ENCODE peak calls at places on chromosomes 1 and 21, in four cellular contexts. C is GM12878, B is H1, Q is K562. V is an unnamed sample.

GRCh38 chr1:9784508-9785133 is 39.1 kb downstream of the CLSTN1 start:
- DNase-seq in C (peak), B (no peak), Q (peak), V (peak)

GRCh38 chr1:27656157-27656893 is 15.7 kb downstream of the IFI6 start:
- DNase-seq in C (no peak), B (peak), Q (no peak), V (no peak)

GRCh38 chr1:233066087-233066486 is 115.7 kb downstream of the NTPCR start:
- DNase-seq in C (no peak), B (no peak), Q (no peak), V (no peak)

GRCh38 chr1:22854688-22855565 is 117.7 kb downstream of the LACTBL1 start:
- DNase-seq in C (peak), B (no peak), Q (no peak), V (no peak)

GRCh38 chr1:115469703-115470476 is 131.8 kb upstream of the NGF start:
- DNase-seq in C (no peak), B (peak), Q (peak), V (peak)

GRCh38 chr1:224253721-224254120 is 70.7 kb downstream of the DEGS1 start:
- DNase-seq in C (no peak), B (no peak), Q (no peak), V (no peak)

GRCh38 chr1:224180783-224181452 is 2.1 kb upstream of the DEGS1 start:
- DNase-seq in C (no peak), B (peak), Q (no peak), V (no peak)

GRCh38 chr1:219664310-219665029 is 51.6 kb upstream of the ZC3H11B start:
- DNase-seq in C (no peak), B (no peak), Q (no peak), V (no peak)

GRCh38 chr21:35578831-35579470 is 481.4 kb downstream of the SETD4 start:
- DNase-seq in C (no peak), B (no peak), Q (no peak), V (peak)

GRCh38 chr21:41282412-41282811 is 34.2 kb upstream of the FAM3B start:
- DNase-seq in C (no peak), B (no peak), Q (no peak), V (no peak)

GRCh38 chr1:112818990-112819689 is 104.0 kb upstream of the PPM1J start:
- DNase-seq in C (no peak), B (no peak), Q (peak), V (no peak)

GRCh38 chr1:12052997-12053686 is 10.0 kb upstream of the TNFRSF8 start:
- DNase-seq in C (no peak), B (no peak), Q (no peak), V (no peak)

GRCh38 chr21:16821588-16821987 is 691.3 kb upstream of the CXADR start:
- DNase-seq in C (no peak), B (no peak), Q (no peak), V (no peak)

GRCh38 chr1:182764029-182764768 is 25.4 kb upstream of the NPL start:
- DNase-seq in C (no peak), B (no peak), Q (no peak), V (no peak)

GRCh38 chr1:179921981-179922380 is 32.6 kb upstream of the CEP350 start:
- DNase-seq in C (no peak), B (no peak), Q (no peak), V (no peak)

GRCh38 chr1:30911061-30911954 is 2.8 kb upstream of the SDC3 start:
- DNase-seq in C (no peak), B (peak), Q (peak), V (peak)

GRCh38 chr1:38292969-38293368 is 246.4 kb upstream of the POU3F1 start:
- DNase-seq in C (no peak), B (no peak), Q (no peak), V (no peak)

GRCh38 chr1:47438321-47439150 is 692 bp downstream of the FOXD2 start:
- DNase-seq in C (no peak), B (peak), Q (peak), V (no peak)

GRCh38 chr1:192399161-192399560 is 82.4 kb downstream of the RGS21 start:
- DNase-seq in C (no peak), B (no peak), Q (no peak), V (no peak)

GRCh38 chr1:38045431-38046332 is 911 bp downstream of the POU3F1 start:
- DNase-seq in C (no peak), B (peak), Q (no peak), V (no peak)

GRCh38 chr21:43786423-43787179 is 2.8 kb upstream of the RRP1 start:
- DNase-seq in C (no peak), B (no peak), Q (no peak), V (no peak)

GRCh38 chr1:75083848-75084514 is 50.2 kb upstream of the LHX8 start:
- DNase-seq in C (no peak), B (no peak), Q (no peak), V (no peak)

GRCh38 chr1:162213281-162213909 is 143.9 kb downstream of the NOS1AP start:
- DNase-seq in C (no peak), B (no peak), Q (no peak), V (peak)

GRCh38 chr21:19353271-19353670 is 949.7 kb upstream of the TMPRSS15 start:
- DNase-seq in C (no peak), B (no peak), Q (no peak), V (no peak)

GRCh38 chr1:169099561-169099960 is 6.9 kb upstream of the ATP1B1 start:
- DNase-seq in C (no peak), B (no peak), Q (no peak), V (no peak)

GRCh38 chr1:40806724-40807675 is 23.4 kb downstream of the KCNQ4 start:
- DNase-seq in C (no peak), B (no peak), Q (peak), V (no peak)

GRCh38 chr1:5390497-5390896 is 601.7 kb downstream of the NPHP4 start:
- DNase-seq in C (no peak), B (no peak), Q (no peak), V (no peak)

GRCh38 chr1:27658951-27659496 is 13.0 kb downstream of the IFI6 start:
- DNase-seq in C (peak), B (peak), Q (no peak), V (no peak)

GRCh38 chr1:58773406-58773840 is 10.4 kb downstream of the JUN start:
- DNase-seq in C (no peak), B (no peak), Q (no peak), V (no peak)

GRCh38 chr1:189686288-189686687 is 791.4 kb downstream of the BRINP3 start:
- DNase-seq in C (no peak), B (no peak), Q (no peak), V (no peak)

GRCh38 chr1:154607084-154607747 is 770 bp downstream of the ADAR start:
- DNase-seq in C (no peak), B (no peak), Q (no peak), V (peak)

GRCh38 chr1:31421404-31422040 is 8.5 kb downstream of the SERINC2 start:
- DNase-seq in C (no peak), B (peak), Q (no peak), V (no peak)

GRCh38 chr1:55816456-55816794 is 601.3 kb upstream of the USP24 start:
- DNase-seq in C (peak), B (no peak), Q (no peak), V (no peak)

GRCh38 chr1:214537219-214537618 is 14.2 kb downstream of the PTPN14 start:
- DNase-seq in C (no peak), B (no peak), Q (no peak), V (no peak)

GRCh38 chr1:158121604-158122254 is 59.0 kb upstream of the CD1D start:
- DNase-seq in C (no peak), B (peak), Q (peak), V (peak)

GRCh38 chr21:20721151-20721550 is 277.1 kb upstream of the NCAM2 start:
- DNase-seq in C (no peak), B (no peak), Q (no peak), V (no peak)

GRCh38 chr1:241485554-241485992 is 34.0 kb downstream of the FH start:
- DNase-seq in C (peak), B (no peak), Q (peak), V (peak)

GRCh38 chr1:66334311-66334710 is 199.6 kb upstream of the SGIP1 start:
- DNase-seq in C (no peak), B (no peak), Q (no peak), V (no peak)

GRCh38 chr1:53526451-53527101 is 67.4 kb downstream of the DMRTB1 start:
- DNase-seq in C (no peak), B (no peak), Q (no peak), V (peak)

GRCh38 chr21:29181799-29182470 is 51.5 kb downstream of the MAP3K7CL start:
- DNase-seq in C (no peak), B (no peak), Q (no peak), V (peak)
- TF ChIP-seq CEBPB in C (no peak), B (no peak), Q (no peak), V (no peak)

GRCh38 chr1:202157945-202158344 is 2.5 kb downstream of the PTPN7 start:
- DNase-seq in C (no peak), B (no peak), Q (no peak), V (no peak)
- TF ChIP-seq HDAC6 in C (no peak), B (no peak), Q (no peak), V (no peak)

GRCh38 chr1:246139745-246140182 is 367.3 kb downstream of the SMYD3 start:
- DNase-seq in C (no peak), B (no peak), Q (peak), V (peak)
- TF ChIP-seq EP300 in C (no peak), B (no peak), Q (peak), V (no peak)

GRCh38 chr1:16720403-16721223 is 19.7 kb upstream of the RNU1-4 start:
- DNase-seq in C (no peak), B (no peak), Q (peak), V (no peak)

GRCh38 chr1:16717174-16718108 is 22.9 kb upstream of the RNU1-4 start:
- DNase-seq in C (no peak), B (peak), Q (peak), V (no peak)

GRCh38 chr1:16719571-16720402 is 20.5 kb upstream of the RNU1-4 start:
- DNase-seq in C (no peak), B (peak), Q (peak), V (no peak)

GRCh38 chr1:16716691-16717173 is 23.6 kb upstream of the RNU1-4 start:
- DNase-seq in C (no peak), B (no peak), Q (peak), V (no peak)

GRCh38 chr1:16718908-16719533 is 21.3 kb upstream of the RNU1-4 start:
- DNase-seq in C (no peak), B (peak), Q (peak), V (no peak)
- TF ChIP-seq CEBPB in C (no peak), B (no peak), Q (no peak), V (no peak)

DNA sequence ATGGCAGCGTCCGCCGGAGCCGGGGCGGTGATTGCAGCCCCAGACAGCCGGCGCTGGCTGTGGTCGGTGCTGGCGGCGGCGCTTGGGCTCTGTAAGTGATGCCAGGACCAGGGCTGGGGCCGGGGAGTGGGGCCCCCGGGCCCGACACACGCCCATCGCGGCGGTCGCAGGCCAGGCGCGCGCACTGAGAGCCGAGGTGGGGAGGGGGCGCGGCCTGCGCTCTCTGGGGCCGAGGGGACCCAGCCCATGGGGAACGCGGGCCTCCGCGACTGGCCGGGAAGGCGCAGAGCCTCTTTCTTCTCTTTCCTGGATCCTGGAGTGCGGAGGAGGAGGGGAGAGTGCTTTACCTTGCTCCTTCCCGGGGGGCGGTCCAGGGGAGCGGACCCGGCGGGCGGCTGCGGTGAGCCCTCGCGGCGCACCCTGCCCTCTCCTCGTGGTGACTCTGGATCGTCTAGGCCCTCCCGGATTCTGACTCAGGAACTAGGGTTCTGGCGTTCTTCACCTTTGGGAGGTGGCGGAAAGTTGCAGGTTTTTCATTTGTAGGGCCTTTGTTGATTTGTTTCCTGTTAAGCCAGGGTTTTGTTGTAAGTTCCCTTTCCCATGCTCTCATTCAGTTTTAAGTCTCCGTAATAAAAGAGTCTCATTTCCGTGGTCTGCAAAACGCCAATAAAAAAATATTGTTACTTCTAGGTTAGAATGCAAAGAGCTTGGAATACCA is 529 bp downstream of the MPZL1 start:
- DNase-seq in C (no peak), B (no peak), Q (peak), V (peak)
- TF ChIP-seq HDAC6 in C (no peak), B (no peak), Q (no peak), V (no peak)